ENCODE peak calls at places on chromosomes 2 and 18, in ten cellular contexts. L is non-pigmented ciliary epithelial cell, E is astrocyte of the spinal cord, W is GM20000, T is NCI-H774, S is cardiac muscle cell, O is GM23338, X is HFFc6, J is activated gamma-delta T cell treated with Interleukin-2 at 50 U/mL for 16 hours, M is neural crest cell. V is an unnamed sample.
A peak's percentile ranks its signal among the peaks of the same experiment; 100 is the strongest.

GRCh38 chr2:233912799-233913423 is 4.3 kb upstream of the TRPM8 start:
- DNase-seq in E (peak; percentile 50), O (peak; percentile 85), T (no peak), S (peak; percentile 52), L (no peak), J (peak; percentile 9), X (peak; percentile 7), W (no peak), M (peak; percentile 60), V (peak; percentile 58)

GRCh38 chr2:15986068-15986560 is 45.8 kb downstream of the MYCN start:
- DNase-seq in J (no peak), W (no peak), T (no peak), M (no peak), S (no peak), O (no peak), E (no peak), X (no peak), L (no peak), V (no peak)

GRCh38 chr2:157874278-157874825 is 1.8 kb downstream of the ACVR1 start:
- DNase-seq in O (no peak), S (peak; percentile 27), L (no peak), T (no peak), J (no peak), E (no peak), W (no peak), M (no peak), X (no peak), V (peak; percentile 39)

GRCh38 chr2:240437181-240437860 is 1.9 kb downstream of the GPC1 start:
- DNase-seq in S (no peak), X (no peak), L (no peak), E (no peak), W (no peak), T (no peak), O (no peak), J (no peak), M (no peak), V (no peak)

GRCh38 chr2:18387479-18388206 is 172.8 kb downstream of the RDH14 start:
- DNase-seq in E (peak; percentile 75), O (peak; percentile 88), X (peak; percentile 57), W (peak; percentile 57), T (peak; percentile 48), L (peak; percentile 43), M (peak; percentile 77), J (peak; percentile 48), S (peak; percentile 88), V (peak; percentile 89)

GRCh38 chr2:215660687-215661086 is 224.8 kb upstream of the FN1 start:
- DNase-seq in S (no peak), M (no peak), W (no peak), L (peak; percentile 84), E (peak; percentile 91), T (no peak), O (no peak), X (peak; percentile 78), J (no peak), V (no peak)

GRCh38 chr2:158047156-158047611 is 54.5 kb upstream of the UPP2 start:
- DNase-seq in W (no peak), L (no peak), S (no peak), O (no peak), J (no peak), M (no peak), T (no peak), X (no peak), E (peak; percentile 24), V (peak; percentile 56)

GRCh38 chr2:120396519-120397361 is 50.8 kb downstream of the INHBB start:
- DNase-seq in X (no peak), T (no peak), W (no peak), O (no peak), M (no peak), J (no peak), S (no peak), L (no peak), E (no peak), V (no peak)

GRCh38 chr18:75264195-75264594 is 53.6 kb downstream of the TSHZ1 start:
- DNase-seq in O (no peak), S (no peak), T (no peak), J (no peak), E (no peak), W (no peak), M (no peak), L (no peak), X (no peak), V (no peak)

GRCh38 chr2:180938419-180938818 is 42.0 kb upstream of the UBE2E3 start:
- DNase-seq in W (no peak), X (peak; percentile 11), M (no peak), O (no peak), T (no peak), J (no peak), S (peak; percentile 85), L (peak; percentile 6), E (peak; percentile 5), V (no peak)

GRCh38 chr18:58632557-58632956 is 3.7 kb upstream of the ALPK2 start:
- DNase-seq in X (no peak), E (no peak), S (no peak), J (no peak), O (no peak), T (no peak), W (no peak), M (no peak), L (no peak), V (no peak)

GRCh38 chr2:240551288-240551687 is 6.5 kb downstream of the ANKMY1 start:
- DNase-seq in X (no peak), W (no peak), J (no peak), S (no peak), L (no peak), T (no peak), E (no peak), O (no peak), M (no peak), V (no peak)

GRCh38 chr2:16948073-16948472 is 282.4 kb upstream of the CYRIA start:
- DNase-seq in O (no peak), S (no peak), E (no peak), W (no peak), T (peak; percentile 71), J (no peak), X (no peak), L (no peak), M (no peak), V (no peak)

GRCh38 chr2:126399001-126399400 is 257.0 kb upstream of the GYPC start:
- DNase-seq in X (no peak), O (peak; percentile 21), S (no peak), L (no peak), E (no peak), M (no peak), T (no peak), J (peak; percentile 10), W (no peak), V (no peak)

GRCh38 chr2:223952280-223952968 is 4.8 kb upstream of the MRPL44 start:
- DNase-seq in W (peak; percentile 51), L (no peak), M (no peak), J (no peak), O (no peak), E (no peak), T (peak; percentile 9), S (no peak), X (no peak), V (no peak)

GRCh38 chr18:48216639-48217280 is 192.4 kb downstream of the ZBTB7C start:
- DNase-seq in J (no peak), M (no peak), L (no peak), E (no peak), O (no peak), X (no peak), S (no peak), W (no peak), T (peak; percentile 86), V (no peak)

GRCh38 chr18:53153281-53153680 is 813.3 kb downstream of the DCC start:
- DNase-seq in L (no peak), M (peak; percentile 20), S (peak; percentile 0), W (peak; percentile 6), J (no peak), E (no peak), X (no peak), O (peak; percentile 65), T (no peak), V (no peak)

GRCh38 chr2:231364961-231365810 is 30.3 kb upstream of the B3GNT7 start:
- DNase-seq in T (no peak), S (peak; percentile 77), E (peak; percentile 79), W (peak; percentile 4), J (no peak), M (peak; percentile 23), L (peak; percentile 41), O (no peak), X (peak; percentile 90), V (peak; percentile 89)

GRCh38 chr2:15363142-15363541 is 198.0 kb downstream of the NBAS start:
- DNase-seq in J (no peak), L (peak; percentile 47), E (peak; percentile 25), S (peak; percentile 29), W (no peak), O (no peak), M (no peak), T (no peak), X (peak; percentile 45), V (no peak)

GRCh38 chr18:6980363-6980762 is 137.2 kb downstream of the LAMA1 start:
- DNase-seq in J (no peak), S (no peak), M (no peak), O (no peak), E (no peak), W (no peak), T (no peak), L (no peak), X (no peak), V (no peak)

GRCh38 chr18:55592106-55592505 is 4.1 kb upstream of the TCF4 start:
- DNase-seq in O (no peak), X (peak; percentile 44), S (no peak), W (no peak), T (no peak), J (no peak), M (no peak), E (no peak), L (no peak), V (no peak)

GRCh38 chr2:202016579-202017227 is 17.0 kb upstream of the FZD7 start:
- DNase-seq in T (no peak), L (no peak), O (no peak), W (no peak), X (no peak), J (no peak), E (no peak), S (no peak), M (no peak), V (no peak)

GRCh38 chr2:238567996-238568395 is 141.3 kb downstream of the ASB1 start:
- DNase-seq in W (no peak), O (no peak), J (no peak), T (no peak), E (no peak), L (no peak), X (no peak), S (no peak), M (no peak), V (no peak)

GRCh38 chr2:181305151-181306123 is 151.7 kb upstream of the ITGA4 start:
- DNase-seq in T (peak; percentile 15), S (peak; percentile 64), L (no peak), E (no peak), W (peak; percentile 54), M (peak; percentile 11), O (peak; percentile 25), X (no peak), J (peak; percentile 24), V (no peak)

GRCh38 chr18:2111456-2111855 is 459.8 kb downstream of the METTL4 start:
- DNase-seq in L (peak; percentile 47), M (no peak), S (peak; percentile 34), X (peak; percentile 57), W (no peak), J (no peak), O (no peak), T (no peak), E (peak; percentile 60), V (no peak)

GRCh38 chr2:156379069-156379468 is 46.5 kb upstream of the NR4A2 start:
- DNase-seq in T (no peak), X (no peak), O (no peak), W (peak; percentile 63), M (no peak), J (no peak), E (no peak), S (no peak), L (no peak), V (no peak)

GRCh38 chr2:47741637-47742036 is 41.3 kb upstream of the MSH6 start:
- DNase-seq in S (no peak), O (no peak), E (no peak), L (no peak), M (no peak), J (no peak), W (no peak), T (no peak), X (no peak), V (no peak)

GRCh38 chr2:198304859-198305258 is 500.5 kb downstream of the PLCL1 start:
- DNase-seq in W (no peak), J (no peak), X (no peak), E (no peak), M (no peak), T (no peak), L (no peak), O (no peak), S (no peak), V (no peak)

V was measured in dermis blood vessel endothelial cell.